ENCODE peak calls at places on chromosomes 3 and 15, in six cellular contexts. B, D, V, P, G and K are unnamed samples.

GRCh38 chr3:46935168-46935858 is 41.2 kb downstream of the CCDC12 start:
- DNase-seq in B (peak; percentile 92), D (no peak), V (no peak), P (no peak), G (peak; percentile 85), K (no peak)

GRCh38 chr3:56788506-56788905 is 13.2 kb downstream of the ARHGEF3 start:
- DNase-seq in B (no peak), D (no peak), V (no peak), P (no peak), G (no peak), K (no peak)

GRCh38 chr15:36936652-36937051 is 163.7 kb downstream of the MEIS2 start:
- DNase-seq in B (peak; percentile 27), D (no peak), V (no peak), P (no peak), G (no peak), K (no peak)

GRCh38 chr3:50521572-50521971 is 18.1 kb upstream of the CACNA2D2 start:
- DNase-seq in B (no peak), D (no peak), V (no peak), P (no peak), G (no peak), K (no peak)

GRCh38 chr3:52090620-52091468 is 34.5 kb upstream of the DUSP7 start:
- DNase-seq in B (peak; percentile 53), D (no peak), V (no peak), P (no peak), G (no peak), K (no peak)

GRCh38 chr15:38670142-38671002 is 105.8 kb upstream of the RASGRP1 start:
- DNase-seq in B (no peak), D (no peak), V (peak; percentile 94), P (no peak), G (no peak), K (no peak)

GRCh38 chr3:98482717-98483482 is 14.6 kb upstream of the OR5K2 start:
- DNase-seq in B (no peak), D (no peak), V (no peak), P (no peak), G (no peak), K (no peak)

GRCh38 chr15:68113273-68113672 is 59.2 kb downstream of the PIAS1 start:
- DNase-seq in B (peak; percentile 45), D (no peak), V (no peak), P (no peak), G (no peak), K (no peak)

GRCh38 chr3:62539762-62540161 is 166.4 kb upstream of the FEZF2 start:
- DNase-seq in B (no peak), D (no peak), V (no peak), P (no peak), G (no peak), K (no peak)

GRCh38 chr3:13718000-13718399 is 161.9 kb downstream of the WNT7A start:
- DNase-seq in B (no peak), D (no peak), V (no peak), P (no peak), G (no peak), K (no peak)

GRCh38 chr15:85755471-85755870 is 39.3 kb downstream of the KLHL25 start:
- DNase-seq in B (no peak), D (peak; percentile 17), V (no peak), P (no peak), G (no peak), K (no peak)